ENCODE peak calls at places on chromosomes 13 and 19, in six cellular contexts. T is left lung, S is right cardiac atrium, D is upper lobe of left lung, Z is K562, N is pancreas. V is an unnamed sample. For H3K4me1 and H3K9me3, the result is how much of the 10 kb centered on the place peaks cover.

GRCh38 chr19:18775586-18776287 is 15.4 kb downstream of the COMP start:
- ATAC-seq in N (no peak), S (peak), D (peak), T (peak), Z (no peak), V (no peak)

GRCh38 chr13:48311223-48311622 is 7.7 kb downstream of the RB1 start:
- ATAC-seq in N (no peak), D (no peak), Z (no peak), S (no peak), T (no peak), V (no peak)

GRCh38 chr19:36245210-36246005 is 30.5 kb downstream of the ZNF146 start:
- ATAC-seq in D (peak), N (peak), S (peak), T (peak), Z (no peak), V (no peak)

GRCh38 chr13:97653741-97654140 is 219.8 kb downstream of the RAP2A start:
- ATAC-seq in T (peak), N (no peak), S (peak), D (peak), Z (no peak), V (no peak)

GRCh38 chr13:27036236-27036981 is 135.2 kb downstream of the USP12 start:
- ATAC-seq in N (no peak), T (peak), D (peak), Z (no peak), S (peak), V (peak)

GRCh38 chr13:48029859-48030258 is 7.7 kb upstream of the NUDT15 start:
- ATAC-seq in D (no peak), T (no peak), S (no peak), Z (no peak), N (no peak), V (no peak)

GRCh38 chr19:49432141-49433073 is 7.2 kb downstream of the GFY start:
- ATAC-seq in S (no peak), T (peak), Z (no peak), D (no peak), N (no peak), V (no peak)

GRCh38 chr13:50129923-50130685 is 114.9 kb downstream of the KCNRG start:
- ATAC-seq in Z (no peak), N (no peak), T (peak), D (peak), S (peak), V (peak)

GRCh38 chr19:6238643-6239281 is 41.0 kb downstream of the MLLT1 start:
- ATAC-seq in T (no peak), S (peak), D (peak), Z (peak), N (peak), V (peak)

DNA sequence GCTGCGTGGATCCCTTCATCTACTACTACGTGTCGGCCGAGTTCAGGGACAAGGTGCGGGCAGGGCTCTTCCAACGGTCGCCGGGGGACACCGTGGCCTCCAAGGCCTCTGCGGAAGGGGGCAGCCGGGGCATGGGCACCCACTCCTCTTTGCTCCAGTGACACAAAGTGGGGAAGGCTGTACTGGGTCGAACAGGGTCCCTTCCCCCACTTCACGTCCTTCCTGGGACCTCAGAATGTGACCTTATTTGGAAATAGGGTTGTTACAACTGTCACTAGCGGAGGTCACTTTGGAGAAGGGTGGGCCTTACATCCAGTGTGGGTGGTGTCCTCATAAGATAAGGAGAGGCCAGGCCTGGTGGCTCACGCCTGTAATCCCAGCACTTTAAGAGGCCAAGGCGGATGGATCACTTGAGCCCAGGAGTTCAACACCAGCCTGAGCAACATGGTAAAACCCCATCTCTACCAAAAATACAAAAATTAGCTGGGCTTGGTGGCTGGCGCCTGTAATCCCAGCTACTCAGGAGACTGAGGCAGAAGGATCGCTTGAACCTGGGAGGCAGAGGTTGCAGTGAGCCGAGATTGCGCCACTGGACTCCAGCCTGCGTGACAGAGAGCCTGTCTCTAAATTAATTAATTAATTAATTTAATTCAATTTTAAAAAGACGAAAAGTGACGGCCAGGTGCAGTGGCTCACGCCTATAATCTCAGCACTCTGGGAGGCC is 1.8 kb downstream of the F2RL3 start:
- ATAC-seq in Z (peak), S (no peak), N (no peak), D (no peak), T (no peak), V (no peak)
- H3K4me1 ChIP-seq in Z (half or more), S (under half), N (under half), D (under half), T (under half), V (under half)

GRCh38 chr13:64075543-64076271 is 2660.1 kb upstream of the PCDH20 start:
- ATAC-seq in T (no peak), Z (peak), S (no peak), D (no peak), N (no peak), V (peak)
- H3K9me3 ChIP-seq in T (under half), Z (under half), S (under half), D (under half), N (under half), V (under half)

GRCh38 chr13:93496985-93497673 is 270.5 kb downstream of the GPC6 start:
- ATAC-seq in N (no peak), D (no peak), Z (no peak), S (no peak), T (no peak), V (no peak)
- H3K4me1 ChIP-seq in N (under half), D (under half), Z (under half), S (under half), T (under half), V (under half)

DNA sequence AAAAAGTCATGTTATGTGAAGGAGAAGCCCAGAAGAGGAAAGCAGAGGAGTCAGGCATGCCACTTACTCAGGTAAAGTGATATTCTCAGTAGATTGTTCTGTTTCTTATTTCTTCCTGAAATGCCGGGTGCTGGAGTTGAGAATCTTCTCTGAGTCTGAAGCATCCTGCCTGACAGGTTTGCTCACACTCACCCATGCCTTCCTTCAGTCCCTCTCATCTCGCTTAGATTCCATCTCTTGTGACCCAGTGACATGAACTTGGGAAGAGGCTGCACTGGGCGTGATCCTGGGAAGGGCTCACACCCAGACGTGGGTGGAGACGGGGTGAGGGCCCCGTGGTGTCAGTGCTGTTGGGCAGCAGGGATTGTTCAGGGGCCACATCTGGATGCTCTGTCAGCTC is 8.1 kb downstream of the ZNF766 start:
- ATAC-seq in Z (no peak), S (no peak), T (no peak), D (no peak), N (no peak), V (no peak)
- H3K9me3 ChIP-seq in Z (under half), S (under half), T (under half), D (under half), N (under half), V (under half)

GRCh38 chr13:99056381-99057014 is 78.6 kb upstream of the DOCK9 start:
- ATAC-seq in Z (no peak), T (no peak), S (no peak), N (no peak), D (peak), V (no peak)
- H3K4me1 ChIP-seq in Z (under half), T (under half), S (under half), N (under half), D (under half), V (under half)

GRCh38 chr19:54535601-54536000 is 33.0 kb downstream of the LAIR2 start:
- ATAC-seq in D (no peak), N (no peak), Z (no peak), S (no peak), T (no peak), V (no peak)
- H3K9me3 ChIP-seq in D (under half), N (under half), Z (under half), S (under half), T (under half), V (under half)

GRCh38 chr13:79382545-79383275 is 23.3 kb downstream of the RBM26 start:
- ATAC-seq in Z (peak), T (peak), S (no peak), D (no peak), N (no peak), V (no peak)
- H3K4me1 ChIP-seq in Z (under half), T (under half), S (under half), D (under half), N (under half), V (under half)

DNA sequence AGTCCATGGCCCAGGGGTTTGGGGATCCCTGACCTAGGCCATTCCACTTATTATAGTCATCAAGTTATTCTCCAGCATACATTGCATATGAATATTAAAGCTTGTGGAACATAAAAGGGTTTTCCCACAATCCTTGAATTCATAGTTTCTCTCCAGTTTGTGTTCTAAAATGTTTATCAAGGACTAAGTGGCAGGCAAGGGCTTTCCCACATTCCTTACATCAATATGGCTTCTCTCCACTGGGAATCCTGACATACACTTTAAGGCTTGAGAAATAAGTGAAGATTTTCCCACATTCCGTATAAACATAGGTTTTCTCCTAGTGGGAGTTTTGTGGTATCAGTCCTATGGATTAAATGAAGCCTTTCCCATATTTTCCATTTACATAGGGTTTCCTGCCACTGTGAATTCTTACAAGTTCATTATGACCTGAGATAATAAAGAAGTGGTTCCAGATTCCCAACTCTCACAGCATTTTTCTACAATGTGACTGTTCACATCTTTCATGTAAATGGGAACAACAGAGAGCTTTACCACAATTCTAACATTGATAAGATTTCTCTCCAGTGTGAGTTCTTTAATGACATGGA is 14.5 kb downstream of the ZNF426 start:
- ATAC-seq in D (no peak), N (no peak), Z (no peak), S (no peak), T (no peak), V (no peak)
- H3K9me3 ChIP-seq in D (half or more), N (under half), Z (under half), S (under half), T (under half), V (under half)

GRCh38 chr19:40269216-40269940 is 15.8 kb downstream of the AKT2 start:
- ATAC-seq in D (no peak), T (no peak), Z (no peak), N (no peak), S (no peak), V (no peak)
- H3K4me1 ChIP-seq in D (under half), T (under half), Z (half or more), N (under half), S (under half), V (under half)

DNA sequence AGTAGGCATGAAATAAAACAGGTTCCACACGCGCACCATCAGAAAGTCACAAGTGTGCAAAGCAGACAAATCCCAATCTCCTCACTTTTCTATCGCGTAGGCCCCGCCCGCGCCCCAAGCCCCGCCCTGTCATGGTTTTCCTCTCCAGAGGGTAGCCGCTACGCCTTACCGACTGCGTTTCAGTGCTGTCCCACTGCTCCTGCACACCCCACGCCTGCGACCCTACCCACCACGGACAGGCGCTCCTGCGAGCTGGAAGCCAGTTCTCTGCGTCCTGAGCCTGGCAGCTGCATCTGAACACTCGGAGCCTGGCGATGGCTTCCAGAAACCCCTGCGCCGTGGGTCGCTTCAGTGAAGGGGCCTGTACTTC is 379 bp upstream of the ZNF470 start:
- ATAC-seq in T (peak), Z (no peak), S (peak), N (peak), D (peak), V (peak)
- H3K9me3 ChIP-seq in T (under half), Z (under half), S (under half), N (under half), D (half or more), V (under half)

V was measured in gastroesophageal sphincter.